ENCODE peak calls at places on chromosomes 7 and 10, in nine cellular contexts. V, L, U, M, H, X, C, N and Z are unnamed samples.

GRCh38 chr7:44740040-44740439 is 8.6 kb upstream of the ZMIZ2 start:
- DNase-seq in V (no peak), L (no peak), H (no peak), U (no peak), M (no peak), N (no peak), X (peak; percentile 18), C (no peak), Z (no peak)

GRCh38 chr7:19665399-19666008 is 43.3 kb downstream of the POLR1F start:
- DNase-seq in U (peak; percentile 78), H (peak; percentile 56), M (no peak), N (peak; percentile 65), V (peak; percentile 70), C (no peak), L (peak; percentile 34), X (peak; percentile 49), Z (peak; percentile 7)

GRCh38 chr7:76142861-76143260 is 58.8 kb upstream of the SRRM3 start:
- DNase-seq in L (no peak), X (no peak), V (no peak), M (no peak), H (no peak), U (no peak), C (no peak), N (no peak), Z (no peak)

GRCh38 chr10:7475046-7475860 is 64.4 kb upstream of the SFMBT2 start:
- DNase-seq in X (no peak), V (no peak), L (peak; percentile 84), U (no peak), N (peak; percentile 84), M (no peak), H (no peak), C (no peak), Z (no peak)

GRCh38 chr10:6035101-6035834 is 26.9 kb downstream of the IL2RA start:
- DNase-seq in H (no peak), X (no peak), V (no peak), N (no peak), L (no peak), C (no peak), U (no peak), M (no peak), Z (no peak)

GRCh38 chr7:6276911-6277408 is 4.5 kb upstream of the CYTH3 start:
- DNase-seq in C (no peak), X (no peak), V (peak; percentile 67), H (no peak), L (no peak), U (no peak), M (no peak), N (no peak), Z (no peak)

GRCh38 chr10:113563306-113564088 is 10.6 kb downstream of the HABP2 start:
- DNase-seq in N (peak; percentile 75), M (peak; percentile 71), U (peak; percentile 91), C (peak; percentile 33), H (peak; percentile 72), V (peak; percentile 79), X (peak; percentile 58), L (peak; percentile 75), Z (peak; percentile 12)

GRCh38 chr10:3850999-3851937 is 66.3 kb upstream of the KLF6 start:
- DNase-seq in H (peak; percentile 71), N (no peak), L (peak; percentile 54), X (peak; percentile 56), M (no peak), V (peak; percentile 92), C (peak; percentile 38), U (peak; percentile 75), Z (no peak)

GRCh38 chr10:6300106-6300783 is 97.5 kb downstream of the PFKFB3 start:
- DNase-seq in M (peak; percentile 23), V (peak; percentile 55), U (peak; percentile 51), N (no peak), L (no peak), C (peak; percentile 38), H (peak; percentile 73), X (peak; percentile 93), Z (no peak)

GRCh38 chr7:42929449-42929848 is 2.5 kb downstream of the PSMA2 start:
- DNase-seq in X (no peak), V (no peak), U (no peak), N (no peak), L (no peak), C (no peak), M (no peak), H (no peak), Z (no peak)

GRCh38 chr7:54260868-54261475 is 281.2 kb upstream of the VSTM2A start:
- DNase-seq in M (no peak), C (no peak), L (no peak), N (no peak), H (peak; percentile 30), V (no peak), U (no peak), X (peak; percentile 98), Z (no peak)

GRCh38 chr7:44849277-44850210 is 1.7 kb upstream of the H2AZ2 start:
- DNase-seq in N (peak; percentile 12), L (no peak), U (peak; percentile 28), C (no peak), M (no peak), V (peak; percentile 83), X (no peak), H (no peak), Z (no peak)

GRCh38 chr10:102675151-102675886 is 31.0 kb downstream of the TRIM8 start:
- DNase-seq in N (no peak), U (peak; percentile 32), M (no peak), C (no peak), X (no peak), H (no peak), L (no peak), V (peak; percentile 33), Z (no peak)

GRCh38 chr10:131998845-131999681 is 17.3 kb upstream of the BNIP3 start:
- DNase-seq in L (peak; percentile 90), C (no peak), N (no peak), X (no peak), H (no peak), M (no peak), U (no peak), V (no peak), Z (no peak)

GRCh38 chr7:95330194-95331003 is 6.1 kb upstream of the PON1 start:
- DNase-seq in N (no peak), M (no peak), H (peak; percentile 68), X (peak; percentile 50), C (no peak), U (peak; percentile 2), L (peak; percentile 74), V (peak; percentile 64), Z (no peak)

GRCh38 chr7:36019966-36020365 is 133.1 kb upstream of the EEPD1 start:
- DNase-seq in H (no peak), C (no peak), U (no peak), M (no peak), V (no peak), X (no peak), L (no peak), N (no peak), Z (no peak)

GRCh38 chr7:79454325-79454960 is 976 bp upstream of the MAGI2 start:
- DNase-seq in M (no peak), U (peak; percentile 82), V (peak; percentile 65), L (peak; percentile 40), N (no peak), C (no peak), H (no peak), X (peak; percentile 31), Z (no peak)

GRCh38 chr10:7667262-7668141 is 736 bp upstream of the ITIH5 start:
- DNase-seq in U (no peak), V (no peak), H (no peak), L (peak; percentile 50), N (no peak), X (no peak), M (no peak), C (no peak), Z (no peak)

GRCh38 chr10:119575506-119575905 is 21.3 kb downstream of the TIAL1 start:
- DNase-seq in L (no peak), U (no peak), M (no peak), V (peak; percentile 51), X (peak; percentile 14), H (no peak), C (peak; percentile 17), N (no peak), Z (no peak)

GRCh38 chr10:88232029-88232895 is 350.9 kb downstream of the RNLS start:
- DNase-seq in M (no peak), V (peak; percentile 69), C (no peak), N (no peak), U (no peak), H (no peak), X (peak; percentile 80), L (no peak), Z (no peak)

GRCh38 chr7:113199841-113200240 is 81.5 kb upstream of the SMIM30 start:
- DNase-seq in M (no peak), X (peak; percentile 63), L (no peak), H (peak; percentile 58), U (peak; percentile 53), V (peak; percentile 70), N (no peak), C (no peak), Z (no peak)

GRCh38 chr7:83040454-83040853 is 122.2 kb downstream of the PCLO start:
- DNase-seq in V (no peak), H (no peak), C (no peak), L (peak; percentile 12), N (no peak), X (no peak), M (no peak), U (no peak), Z (no peak)

GRCh38 chr10:13238271-13239077 is 4.3 kb upstream of the UCMA start:
- DNase-seq in M (no peak), N (no peak), L (no peak), U (no peak), V (no peak), X (no peak), C (no peak), H (no peak), Z (no peak)

GRCh38 chr10:62454696-62455451 is 80.7 kb downstream of the ZNF365 start:
- DNase-seq in X (peak; percentile 75), N (no peak), H (peak; percentile 68), U (peak; percentile 66), M (no peak), V (peak; percentile 75), C (peak; percentile 31), L (no peak), Z (peak; percentile 55)

GRCh38 chr10:122962405-122962804 is 8.4 kb upstream of the C10orf88 start:
- DNase-seq in X (no peak), H (no peak), C (no peak), M (no peak), N (no peak), U (no peak), L (no peak), V (no peak), Z (no peak)

GRCh38 chr10:78969719-78970118 is 99.0 kb upstream of the ZMIZ1 start:
- DNase-seq in X (no peak), V (no peak), L (no peak), M (no peak), U (no peak), N (no peak), H (no peak), C (no peak), Z (no peak)

GRCh38 chr7:141754939-141755338 is 9.0 kb upstream of the TAS2R3 start:
- DNase-seq in V (peak; percentile 46), N (peak; percentile 23), H (peak; percentile 66), X (peak; percentile 21), C (no peak), L (peak; percentile 70), U (peak; percentile 20), M (no peak), Z (peak; percentile 4)

GRCh38 chr7:35593896-35594295 is 101.0 kb downstream of the HERPUD2 start:
- DNase-seq in C (no peak), U (no peak), V (no peak), L (peak; percentile 66), X (peak; percentile 11), N (no peak), H (peak; percentile 20), M (peak; percentile 28), Z (no peak)

GRCh38 chr7:151849879-151850260 is 27.0 kb downstream of the PRKAG2 start:
- DNase-seq in C (no peak), X (no peak), N (no peak), L (no peak), U (no peak), H (no peak), V (no peak), M (no peak), Z (no peak)

GRCh38 chr7:93551063-93551895 is 23.2 kb downstream of the CALCR start:
- DNase-seq in L (peak; percentile 74), V (peak; percentile 82), C (peak; percentile 6), X (peak; percentile 47), H (peak; percentile 78), M (no peak), N (peak; percentile 49), U (peak; percentile 84), Z (peak; percentile 2)

GRCh38 chr7:44615149-44615611 is 8.8 kb downstream of the OGDH start:
- DNase-seq in V (peak; percentile 22), X (no peak), L (peak; percentile 78), M (no peak), C (no peak), H (no peak), N (no peak), U (no peak), Z (no peak)